ENCODE peak calls at places on chromosome 9, in five cellular contexts. W is A549, O is WTC11, Q is H1, K is HepG2. T is an unnamed sample.

GRCh38 chr9:135119496-135120064 is 32.1 kb downstream of the OLFM1 start:
- DNase-seq in Q (no peak), W (no peak), O (no peak), K (no peak), T (no peak)

GRCh38 chr9:83047839-83048775 is 14.8 kb downstream of the RASEF start:
- DNase-seq in W (peak), K (no peak), O (no peak), Q (no peak), T (no peak)

GRCh38 chr9:119453980-119454379 is 84.7 kb upstream of the BRINP1 start:
- DNase-seq in Q (no peak), W (no peak), O (no peak), K (no peak), T (no peak)

GRCh38 chr9:6641961-6642360 is 3.6 kb downstream of the GLDC start:
- DNase-seq in Q (no peak), W (no peak), K (no peak), O (no peak), T (no peak)

GRCh38 chr9:97904725-97905124 is 17.6 kb downstream of the TRMO start:
- DNase-seq in K (no peak), W (no peak), O (no peak), Q (no peak), T (no peak)

GRCh38 chr9:120982851-120983250 is 56.3 kb upstream of the TRAF1 start:
- DNase-seq in W (no peak), K (peak), O (no peak), Q (no peak), T (no peak)

GRCh38 chr9:115924669-115924987 is 229.0 kb upstream of the PAPPA start:
- DNase-seq in Q (no peak), O (no peak), K (no peak), W (peak), T (no peak)

GRCh38 chr9:135339378-135339973 is 140.1 kb upstream of the PPP1R26 start:
- DNase-seq in K (no peak), O (peak), W (no peak), Q (no peak), T (no peak)

GRCh38 chr9:77512876-77513275 is 135.2 kb downstream of the GNA14 start:
- DNase-seq in Q (no peak), W (peak), O (no peak), K (peak), T (no peak)

GRCh38 chr9:136858452-136858843 is 6.3 kb downstream of the MAMDC4 start:
- DNase-seq in K (no peak), O (no peak), Q (peak), W (peak), T (no peak)

GRCh38 chr9:136859821-136860269 is 6.3 kb downstream of the EDF1 start:
- DNase-seq in O (peak), Q (peak), K (no peak), W (no peak), T (no peak)

GRCh38 chr9:136860529-136860928 is 5.6 kb downstream of the EDF1 start:
- DNase-seq in O (no peak), K (no peak), W (no peak), Q (no peak), T (no peak)

GRCh38 chr9:136857606-136858412 is 5.7 kb downstream of the MAMDC4 start:
- DNase-seq in O (peak), Q (peak), W (peak), K (no peak), T (no peak)

GRCh38 chr9:136858844-136859757 is 7.0 kb downstream of the MAMDC4 start:
- DNase-seq in W (peak), O (no peak), Q (peak), K (no peak), T (no peak)
- TF ChIP-seq USF2 in W (no peak), O (no peak), Q (no peak), K (no peak), T (no peak)

DNA sequence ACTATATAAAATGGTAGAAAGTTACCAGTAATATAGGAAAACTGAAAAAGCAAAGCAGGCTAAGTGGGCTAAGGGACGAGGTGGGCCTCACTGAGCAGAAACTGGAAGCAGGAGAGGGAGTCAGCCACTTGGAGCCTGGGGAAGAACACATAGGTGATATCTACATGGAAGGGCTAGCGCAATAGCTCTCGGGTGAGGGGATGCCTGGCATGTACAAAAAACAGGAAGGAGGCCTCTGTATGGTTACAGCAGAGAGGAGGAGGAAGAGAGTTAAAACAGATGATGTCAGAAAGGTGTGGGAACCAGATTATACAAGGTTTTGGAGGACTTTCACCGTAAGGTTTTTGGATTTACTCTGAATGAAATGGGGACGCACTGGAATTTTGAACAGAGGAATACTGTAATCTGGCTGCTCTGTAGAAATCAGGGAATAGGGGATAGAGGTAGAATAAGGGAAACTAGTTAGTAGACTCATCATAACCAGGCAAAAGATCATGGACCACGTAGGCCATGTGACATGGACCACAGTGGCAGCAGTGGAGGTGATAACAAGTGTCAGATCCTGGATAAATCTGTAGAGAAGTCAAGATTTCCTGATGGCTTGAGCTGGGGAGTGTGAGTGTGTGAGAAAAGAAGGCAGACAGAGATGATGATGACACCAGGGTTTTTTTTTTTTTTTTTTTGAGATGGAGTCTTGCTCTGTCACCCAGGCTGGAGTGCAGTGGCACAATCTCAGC is 52.6 kb downstream of the FNBP1 start:
- DNase-seq in O (no peak), Q (no peak), K (no peak), W (no peak), T (no peak)
- TF ChIP-seq JUN in O (no peak), Q (no peak), K (no peak), W (no peak), T (no peak)

GRCh38 chr9:128175102-128175563 is 15.1 kb downstream of the BBLN start:
- DNase-seq in W (no peak), Q (no peak), O (no peak), K (no peak), T (no peak)
- TF ChIP-seq USF2 in W (no peak), Q (no peak), O (no peak), K (no peak), T (no peak)

GRCh38 chr9:73179594-73179993 is 27.9 kb downstream of the ANXA1 start:
- DNase-seq in Q (no peak), O (no peak), W (peak), K (no peak), T (no peak)
- TF ChIP-seq JUN in Q (no peak), O (no peak), W (peak), K (no peak), T (no peak)

GRCh38 chr9:36659500-36659899 is 86.8 kb downstream of the MELK start:
- DNase-seq in K (no peak), Q (no peak), W (no peak), O (no peak), T (no peak)
- TF ChIP-seq USF2 in K (no peak), Q (no peak), W (no peak), O (no peak), T (no peak)

T was measured in K562.